ENCODE peak calls at places on chromosomes 3 and 15, in four cellular contexts. One of them, this sample, is unnamed.

GRCh38 chr15:90933310-90933709 is 961 bp upstream of the HDDC3 start:
- DNase-seq in tibial nerve: no peak
- DNase-seq in A673: no peak
- DNase-seq in stimulated activated CD8-positive, alpha-beta memory T cell treated with anti-CD3 and anti-CD28 coated beads, Interleukin-4, amount 100 ng/mL, for 24 hours: no peak
- DNase-seq in this sample: no peak

GRCh38 chr15:31309893-31310606 is 16.6 kb upstream of the KLF13 start:
- DNase-seq in tibial nerve: no peak
- DNase-seq in A673: no peak
- DNase-seq in stimulated activated CD8-positive, alpha-beta memory T cell treated with anti-CD3 and anti-CD28 coated beads, Interleukin-4, amount 100 ng/mL, for 24 hours: no peak
- DNase-seq in this sample: no peak

GRCh38 chr15:92879949-92880725 is 20.0 kb upstream of the CHD2 start:
- DNase-seq in tibial nerve: no peak
- DNase-seq in A673: no peak
- DNase-seq in stimulated activated CD8-positive, alpha-beta memory T cell treated with anti-CD3 and anti-CD28 coated beads, Interleukin-4, amount 100 ng/mL, for 24 hours: no peak
- DNase-seq in this sample: peak

GRCh38 chr3:126490619-126491018 is 14.9 kb upstream of the ZXDC start:
- DNase-seq in tibial nerve: no peak
- DNase-seq in A673: no peak
- DNase-seq in stimulated activated CD8-positive, alpha-beta memory T cell treated with anti-CD3 and anti-CD28 coated beads, Interleukin-4, amount 100 ng/mL, for 24 hours: no peak
- DNase-seq in this sample: no peak

GRCh38 chr3:2096196-2096595 is 2.5 kb upstream of the CNTN4 start:
- DNase-seq in tibial nerve: no peak
- DNase-seq in A673: peak
- DNase-seq in stimulated activated CD8-positive, alpha-beta memory T cell treated with anti-CD3 and anti-CD28 coated beads, Interleukin-4, amount 100 ng/mL, for 24 hours: no peak
- DNase-seq in this sample: no peak

GRCh38 chr3:160184655-160185054 is 40.6 kb upstream of the C3orf80 start:
- DNase-seq in tibial nerve: no peak
- DNase-seq in A673: no peak
- DNase-seq in stimulated activated CD8-positive, alpha-beta memory T cell treated with anti-CD3 and anti-CD28 coated beads, Interleukin-4, amount 100 ng/mL, for 24 hours: no peak
- DNase-seq in this sample: no peak

GRCh38 chr15:49313650-49314049 is 109.4 kb upstream of the FGF7 start:
- DNase-seq in tibial nerve: no peak
- DNase-seq in A673: peak
- DNase-seq in stimulated activated CD8-positive, alpha-beta memory T cell treated with anti-CD3 and anti-CD28 coated beads, Interleukin-4, amount 100 ng/mL, for 24 hours: no peak
- DNase-seq in this sample: no peak

GRCh38 chr3:188164248-188164687 is 10.3 kb downstream of the LPP start:
- DNase-seq in tibial nerve: no peak
- DNase-seq in A673: no peak
- DNase-seq in stimulated activated CD8-positive, alpha-beta memory T cell treated with anti-CD3 and anti-CD28 coated beads, Interleukin-4, amount 100 ng/mL, for 24 hours: no peak
- DNase-seq in this sample: no peak

GRCh38 chr3:89955141-89955540 is 847.7 kb downstream of the EPHA3 start:
- DNase-seq in tibial nerve: no peak
- DNase-seq in A673: no peak
- DNase-seq in stimulated activated CD8-positive, alpha-beta memory T cell treated with anti-CD3 and anti-CD28 coated beads, Interleukin-4, amount 100 ng/mL, for 24 hours: no peak
- DNase-seq in this sample: no peak

GRCh38 chr15:67186688-67187087 is 67.8 kb downstream of the AAGAB start:
- DNase-seq in tibial nerve: no peak
- DNase-seq in A673: no peak
- DNase-seq in stimulated activated CD8-positive, alpha-beta memory T cell treated with anti-CD3 and anti-CD28 coated beads, Interleukin-4, amount 100 ng/mL, for 24 hours: no peak
- DNase-seq in this sample: no peak

GRCh38 chr15:80174017-80174746 is 21.4 kb downstream of the FAH start:
- DNase-seq in tibial nerve: no peak
- DNase-seq in A673: no peak
- DNase-seq in stimulated activated CD8-positive, alpha-beta memory T cell treated with anti-CD3 and anti-CD28 coated beads, Interleukin-4, amount 100 ng/mL, for 24 hours: no peak
- DNase-seq in this sample: no peak

GRCh38 chr3:177921153-177921552 is 615.1 kb upstream of the KCNMB2 start:
- DNase-seq in tibial nerve: no peak
- DNase-seq in A673: no peak
- DNase-seq in stimulated activated CD8-positive, alpha-beta memory T cell treated with anti-CD3 and anti-CD28 coated beads, Interleukin-4, amount 100 ng/mL, for 24 hours: no peak
- DNase-seq in this sample: no peak

GRCh38 chr3:69791919-69792399 is 52.7 kb downstream of the MITF start:
- DNase-seq in tibial nerve: no peak
- DNase-seq in A673: no peak
- DNase-seq in stimulated activated CD8-positive, alpha-beta memory T cell treated with anti-CD3 and anti-CD28 coated beads, Interleukin-4, amount 100 ng/mL, for 24 hours: no peak
- DNase-seq in this sample: no peak

GRCh38 chr3:194130807-194131589 is 5.0 kb upstream of the HES1 start:
- DNase-seq in tibial nerve: no peak
- DNase-seq in A673: no peak
- DNase-seq in stimulated activated CD8-positive, alpha-beta memory T cell treated with anti-CD3 and anti-CD28 coated beads, Interleukin-4, amount 100 ng/mL, for 24 hours: no peak
- DNase-seq in this sample: no peak

GRCh38 chr3:115699741-115700140 is 76.4 kb downstream of the GAP43 start:
- DNase-seq in tibial nerve: no peak
- DNase-seq in A673: peak
- DNase-seq in stimulated activated CD8-positive, alpha-beta memory T cell treated with anti-CD3 and anti-CD28 coated beads, Interleukin-4, amount 100 ng/mL, for 24 hours: no peak
- DNase-seq in this sample: no peak

GRCh38 chr3:63479661-63480035 is 172.8 kb upstream of the SNTN start:
- DNase-seq in tibial nerve: no peak
- DNase-seq in A673: no peak
- DNase-seq in stimulated activated CD8-positive, alpha-beta memory T cell treated with anti-CD3 and anti-CD28 coated beads, Interleukin-4, amount 100 ng/mL, for 24 hours: no peak
- DNase-seq in this sample: no peak

This sample was measured in activated gamma-delta T cell treated with Interleukin-2 at 50 U/mL for 16 hours.